ENCODE peak calls at places on chromosomes 16 and 17, in nine cellular contexts. S is heart left ventricle, G is body of pancreas, L is endothelial cell of umbilical vein, K is testis, T is mesenchymal stem cell, E is IMR-90, R is fibroblast of lung, N is GM23248. X is an unnamed sample.
A peak's percentile ranks its signal among the peaks of the same experiment; 100 is the strongest.

GRCh38 chr16:8645831-8646230 is 24.3 kb downstream of the METTL22 start:
- DNase-seq in S (no peak), G (no peak), L (no peak), K (no peak), T (no peak), E (no peak), R (no peak), N (no peak), X (no peak)

GRCh38 chr16:10754941-10755340 is 11.3 kb downstream of the NUBP1 start:
- DNase-seq in S (no peak), G (no peak), L (peak; percentile 11), K (no peak), T (peak; percentile 55), E (peak; percentile 82), R (peak; percentile 43), N (peak; percentile 79), X (peak; percentile 42)

GRCh38 chr17:19371259-19372003 is 6.9 kb upstream of the MAPK7 start:
- DNase-seq in S (no peak), G (no peak), L (no peak), K (no peak), T (no peak), E (no peak), R (no peak), N (no peak), X (no peak)

GRCh38 chr16:47054306-47054705 is 80.8 kb upstream of the DNAJA2 start:
- DNase-seq in S (no peak), G (no peak), L (no peak), K (no peak), T (no peak), E (no peak), R (no peak), N (no peak), X (no peak)

GRCh38 chr17:5078106-5079028 is at the start of gene ZFP3:
- DNase-seq in S (peak; percentile 94), G (peak; percentile 87), L (peak; percentile 68), K (peak; percentile 88), T (no peak), E (peak; percentile 68), R (peak; percentile 91), N (peak; percentile 82), X (peak; percentile 46)

GRCh38 chr16:79076039-79076767 is 524.3 kb downstream of the MAF start:
- DNase-seq in S (no peak), G (no peak), L (no peak), K (no peak), T (no peak), E (no peak), R (no peak), N (no peak), X (no peak)

GRCh38 chr17:30415491-30415890 is 36.8 kb downstream of the CPD start:
- DNase-seq in S (no peak), G (no peak), L (no peak), K (no peak), T (no peak), E (peak; percentile 25), R (no peak), N (peak; percentile 67), X (peak; percentile 16)

GRCh38 chr16:2027024-2028010 is 615 bp downstream of the NHERF2 start:
- DNase-seq in S (no peak), G (no peak), L (peak; percentile 57), K (peak; percentile 28), T (peak; percentile 69), E (peak; percentile 59), R (no peak), N (peak; percentile 72), X (peak; percentile 55)

GRCh38 chr16:16062023-16062932 is 112.9 kb downstream of the ABCC1 start:
- DNase-seq in S (no peak), G (no peak), L (no peak), K (no peak), T (peak; percentile 41), E (no peak), R (peak; percentile 41), N (no peak), X (no peak)

GRCh38 chr16:21589551-21589950 is 9.8 kb upstream of the METTL9 start:
- DNase-seq in S (no peak), G (no peak), L (no peak), K (no peak), T (no peak), E (no peak), R (no peak), N (no peak), X (no peak)

GRCh38 chr17:83137523-83137922 is 58.1 kb downstream of the METRNL start:
- DNase-seq in S (no peak), G (no peak), L (no peak), K (peak; percentile 5), T (no peak), E (no peak), R (no peak), N (no peak), X (no peak)

GRCh38 chr17:1047886-1048470 is 51.0 kb downstream of the TIMM22 start:
- DNase-seq in S (peak; percentile 51), G (no peak), L (no peak), K (no peak), T (no peak), E (no peak), R (no peak), N (no peak), X (no peak)

GRCh38 chr16:86288716-86289294 is 221.5 kb upstream of the FOXF1 start:
- DNase-seq in S (no peak), G (no peak), L (no peak), K (no peak), T (no peak), E (no peak), R (no peak), N (no peak), X (no peak)
- H3K27me3 ChIP-seq in S (peaks cover 52% of the 10 kb centered on the region), G (no peaks in the 10 kb centered on the region), L (peaks cover 76% of the 10 kb centered on the region), K (no peaks in the 10 kb centered on the region), T (peaks cover 75% of the 10 kb centered on the region), E (peaks cover 6% of the 10 kb centered on the region), R (peaks cover 24% of the 10 kb centered on the region), N (peaks cover 99% of the 10 kb centered on the region), X (peaks cover 95% of the 10 kb centered on the region)

DNA sequence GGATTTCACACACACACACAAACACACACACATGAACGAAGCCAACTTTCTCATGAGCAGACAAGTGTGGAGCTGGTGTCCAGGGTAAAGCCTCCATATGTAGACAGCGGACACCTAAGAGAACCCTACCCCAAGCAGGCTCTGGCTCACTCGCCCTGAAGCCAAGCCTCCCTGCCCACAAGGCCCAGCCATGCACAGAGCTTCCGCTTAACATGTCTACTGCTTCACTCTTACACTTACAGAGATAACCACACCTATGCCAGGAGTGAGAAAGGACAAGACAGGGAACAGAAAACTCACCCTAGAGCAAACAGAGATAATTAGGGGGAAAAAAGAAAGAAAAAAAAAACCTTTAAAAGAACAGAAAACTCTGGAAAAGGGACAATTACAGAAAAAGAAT is 67.5 kb downstream of the CYTH1 start:
- DNase-seq in S (no peak), G (no peak), L (no peak), K (no peak), T (no peak), E (no peak), R (no peak), N (no peak), X (no peak)
- H3K4me1 ChIP-seq in S (peaks cover 32% of the 10 kb centered on the region), G (peaks cover 38% of the 10 kb centered on the region), L (peaks cover 35% of the 10 kb centered on the region), K (peaks cover 19% of the 10 kb centered on the region), T (peaks cover 16% of the 10 kb centered on the region), E (peaks cover 9% of the 10 kb centered on the region), R (peaks cover 5% of the 10 kb centered on the region), N (peaks cover 30% of the 10 kb centered on the region), X (peaks cover 27% of the 10 kb centered on the region)

DNA sequence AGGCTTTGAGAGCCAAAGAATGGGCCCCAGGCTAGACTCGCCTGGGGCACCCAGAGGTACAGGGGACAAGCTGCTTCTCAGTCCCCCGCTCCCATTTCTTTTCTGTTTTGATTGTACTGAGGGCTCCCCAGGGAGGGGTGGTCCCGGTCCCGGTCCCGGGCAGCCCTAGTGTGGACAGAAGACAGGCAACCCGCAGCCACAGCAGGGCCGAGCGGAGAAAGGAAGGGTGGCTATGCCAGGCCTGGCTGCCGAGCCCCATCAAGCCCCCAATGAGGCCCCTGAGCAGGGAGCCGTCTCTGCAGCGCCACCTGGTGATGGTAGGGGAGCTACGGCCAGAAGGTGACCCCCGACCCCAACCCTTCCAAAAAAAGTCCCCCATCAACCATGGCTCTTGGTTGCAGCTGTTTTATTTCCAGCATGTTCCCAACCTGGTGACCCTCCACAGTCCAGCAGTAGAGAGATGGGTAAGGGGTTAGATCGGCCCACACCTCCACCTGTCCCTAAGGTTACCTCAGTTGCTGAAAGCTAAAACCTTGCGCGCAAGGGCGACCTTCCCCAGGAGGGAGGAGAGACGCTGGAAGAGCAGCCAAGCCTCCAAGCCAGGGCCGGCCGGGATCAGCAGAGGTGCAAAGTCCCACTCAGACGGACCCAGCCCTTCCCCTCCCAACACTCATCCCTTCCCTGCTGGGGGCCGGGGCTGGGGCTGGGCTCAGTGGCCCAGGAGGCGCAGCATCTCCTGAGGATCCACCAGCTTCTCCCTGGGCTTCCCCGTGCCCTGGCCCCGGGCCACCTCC is 2.6 kb upstream of the GRIN2C start:
- DNase-seq in S (peak; percentile 85), G (peak; percentile 66), L (peak; percentile 34), K (peak; percentile 53), T (peak; percentile 60), E (peak; percentile 9), R (peak; percentile 33), N (peak; percentile 56), X (peak; percentile 83)
- H3K4me3 ChIP-seq in S (peak overlapping the region; percentile 35), G (no peak overlapping the region), L (no peak overlapping the region), K (no peak overlapping the region), T (peak overlapping the region; percentile 10), E (no peak overlapping the region), R (no peak overlapping the region), N (no peak overlapping the region), X (peak overlapping the region; percentile 41)

GRCh38 chr16:12011565-12011964 is 35.0 kb downstream of the SNX29 start:
- DNase-seq in S (no peak), G (no peak), L (no peak), K (no peak), T (no peak), E (no peak), R (no peak), N (no peak), X (no peak)

GRCh38 chr16:12009462-12009861 is 32.9 kb downstream of the SNX29 start:
- DNase-seq in S (no peak), G (no peak), L (no peak), K (no peak), T (no peak), E (no peak), R (no peak), N (no peak), X (no peak)

GRCh38 chr16:12010388-12011251 is 34.1 kb downstream of the SNX29 start:
- DNase-seq in S (no peak), G (no peak), L (no peak), K (no peak), T (no peak), E (no peak), R (peak; percentile 20), N (peak; percentile 39), X (no peak)

GRCh38 chr16:12006637-12007036 is 30.1 kb downstream of the SNX29 start:
- DNase-seq in S (no peak), G (no peak), L (no peak), K (no peak), T (no peak), E (no peak), R (no peak), N (no peak), X (no peak)

DNA sequence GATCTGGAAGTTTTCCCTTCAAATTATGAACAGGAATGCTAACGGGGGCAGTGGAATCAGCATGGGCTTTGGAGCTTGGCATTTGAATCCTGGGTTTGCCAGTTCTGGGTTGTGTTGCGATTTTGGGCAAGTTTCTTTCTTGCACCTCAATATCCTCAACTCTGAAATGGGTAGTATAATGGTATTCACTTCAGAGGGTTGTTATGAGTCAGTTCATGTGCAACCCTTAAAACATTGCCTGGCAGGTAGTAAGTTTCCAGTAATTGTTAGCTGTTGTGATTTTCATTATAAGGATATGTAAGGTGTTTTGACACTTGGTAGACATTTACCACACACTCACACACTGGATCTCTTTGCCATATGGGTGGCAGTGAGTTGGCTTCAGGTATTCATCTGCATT is 33.4 kb downstream of the SNX29 start:
- DNase-seq in S (no peak), G (no peak), L (no peak), K (no peak), T (no peak), E (no peak), R (no peak), N (no peak), X (no peak)
- H3K27me3 ChIP-seq in S (no peaks in the 10 kb centered on the region), G (no peaks in the 10 kb centered on the region), L (no peaks in the 10 kb centered on the region), K (no peaks in the 10 kb centered on the region), T (no peaks in the 10 kb centered on the region), E (no peaks in the 10 kb centered on the region), R (no peaks in the 10 kb centered on the region), N (no peaks in the 10 kb centered on the region), X (no peaks in the 10 kb centered on the region)

X was measured in adipocyte.